ENCODE peak calls at places on chromosomes 4 and X, in four cellular contexts. One of them, this sample, is unnamed.

GRCh38 chr4:186149872-186150271 is 41.5 kb upstream of the CYP4V2 start:
- DNase-seq in tibial nerve: peak
- DNase-seq in fibroblast of mammary gland: peak
- DNase-seq in stomach: peak
- DNase-seq in this sample: peak

GRCh38 chrX:30060718-30061117 is 154.6 kb upstream of the MAGEB2 start:
- DNase-seq in tibial nerve: no peak
- DNase-seq in fibroblast of mammary gland: peak
- DNase-seq in stomach: no peak
- DNase-seq in this sample: peak

GRCh38 chr4:24557036-24558022 is 27.0 kb downstream of the DHX15 start:
- DNase-seq in tibial nerve: no peak
- DNase-seq in fibroblast of mammary gland: peak
- DNase-seq in stomach: no peak
- DNase-seq in this sample: peak

GRCh38 chrX:154373340-154374306 is 811 bp downstream of the FLNA start:
- DNase-seq in tibial nerve: peak
- DNase-seq in fibroblast of mammary gland: peak
- DNase-seq in stomach: peak
- DNase-seq in this sample: peak

GRCh38 chrX:119512145-119512800 is 44.0 kb downstream of the SLC25A5 start:
- DNase-seq in tibial nerve: no peak
- DNase-seq in fibroblast of mammary gland: peak
- DNase-seq in stomach: peak
- DNase-seq in this sample: peak

GRCh38 chr4:71094201-71094600 is 100.8 kb downstream of the DCK start:
- DNase-seq in tibial nerve: no peak
- DNase-seq in fibroblast of mammary gland: no peak
- DNase-seq in stomach: no peak
- DNase-seq in this sample: no peak

GRCh38 chrX:86148024-86148511 is at the start of gene DACH2:
- DNase-seq in tibial nerve: peak
- DNase-seq in fibroblast of mammary gland: peak
- DNase-seq in stomach: peak
- DNase-seq in this sample: peak

GRCh38 chr4:185730387-185730786 is 81.6 kb downstream of the SORBS2 start:
- DNase-seq in tibial nerve: no peak
- DNase-seq in fibroblast of mammary gland: peak
- DNase-seq in stomach: no peak
- DNase-seq in this sample: peak

GRCh38 chrX:24241822-24242648 is 71.8 kb downstream of the SUPT20HL2 start:
- DNase-seq in tibial nerve: no peak
- DNase-seq in fibroblast of mammary gland: peak
- DNase-seq in stomach: no peak
- DNase-seq in this sample: peak

GRCh38 chrX:38839269-38839668 is 38.0 kb downstream of the MID1IP1 start:
- DNase-seq in tibial nerve: no peak
- DNase-seq in fibroblast of mammary gland: no peak
- DNase-seq in stomach: no peak
- DNase-seq in this sample: no peak

DNA sequence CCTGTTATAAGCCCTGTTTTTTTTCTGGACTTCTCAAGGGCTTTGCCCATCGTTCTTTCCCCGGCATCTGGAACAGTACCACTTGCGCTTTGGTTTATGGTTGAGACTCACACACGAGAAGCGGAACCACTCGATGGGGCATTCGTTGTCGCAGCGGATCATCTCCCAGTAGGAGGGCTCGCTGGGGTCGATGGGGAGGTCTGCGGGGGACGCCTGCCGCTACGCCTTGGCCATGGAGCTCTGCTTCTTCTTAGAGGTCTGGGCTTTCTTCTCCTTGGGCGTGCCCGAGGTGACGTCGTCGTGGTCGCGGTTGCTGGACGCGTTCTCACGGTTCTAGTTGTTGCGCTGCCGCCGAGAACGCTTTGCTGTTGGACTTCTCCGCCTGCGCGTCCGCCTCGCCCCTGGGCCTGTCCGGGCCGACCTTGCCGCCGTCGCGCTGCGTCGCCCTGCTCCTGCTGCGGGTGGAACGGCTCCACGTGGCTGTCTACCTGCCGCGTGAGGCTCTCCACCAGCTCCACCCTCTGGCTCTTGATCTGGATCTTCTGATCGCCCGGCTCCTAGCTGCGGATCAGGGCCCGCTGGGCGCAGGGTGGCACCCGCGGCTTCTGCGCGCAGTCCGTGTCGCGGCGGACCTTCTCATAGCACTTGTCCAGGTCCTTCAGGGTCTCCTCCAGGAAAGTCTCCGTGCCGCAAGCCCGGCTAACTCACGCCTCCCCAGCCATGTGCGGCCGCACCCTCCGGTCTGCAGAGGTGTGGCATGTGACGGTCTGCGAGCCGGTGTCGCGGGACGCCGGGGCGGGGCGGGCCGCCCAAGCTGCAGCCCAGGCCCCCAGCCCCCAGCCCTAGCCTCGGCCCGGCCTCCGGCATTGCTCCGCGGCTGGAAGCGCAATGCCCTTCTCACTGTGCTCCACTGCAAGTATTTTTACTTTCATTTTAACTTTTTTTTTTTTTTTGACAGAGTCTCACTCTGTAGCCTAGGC is 40.5 kb upstream of the OGT start:
- DNase-seq in tibial nerve: peak
- DNase-seq in fibroblast of mammary gland: peak
- DNase-seq in stomach: peak
- DNase-seq in this sample: no peak
- H3K4me3 ChIP-seq in tibial nerve: peak
- H3K4me3 ChIP-seq in fibroblast of mammary gland: peak
- H3K4me3 ChIP-seq in stomach: peak
- H3K4me3 ChIP-seq in this sample: no peak

GRCh38 chrX:101931104-101931493 is 728 bp downstream of the ZMAT1 start:
- DNase-seq in tibial nerve: no peak
- DNase-seq in fibroblast of mammary gland: no peak
- DNase-seq in stomach: no peak
- DNase-seq in this sample: no peak
- H3K4me3 ChIP-seq in tibial nerve: peak
- H3K4me3 ChIP-seq in fibroblast of mammary gland: no peak
- H3K4me3 ChIP-seq in stomach: peak
- H3K4me3 ChIP-seq in this sample: peak

GRCh38 chr4:87005690-87006461 is 71.1 kb downstream of the AFF1 start:
- DNase-seq in tibial nerve: no peak
- DNase-seq in fibroblast of mammary gland: no peak
- DNase-seq in stomach: no peak
- DNase-seq in this sample: no peak

GRCh38 chr4:87007345-87008181 is 72.8 kb downstream of the AFF1 start:
- DNase-seq in tibial nerve: peak
- DNase-seq in fibroblast of mammary gland: peak
- DNase-seq in stomach: peak
- DNase-seq in this sample: peak

GRCh38 chr4:87003266-87003665 is 68.5 kb downstream of the AFF1 start:
- DNase-seq in tibial nerve: no peak
- DNase-seq in fibroblast of mammary gland: no peak
- DNase-seq in stomach: no peak
- DNase-seq in this sample: no peak

GRCh38 chr4:87006531-87007344 is 71.9 kb downstream of the AFF1 start:
- DNase-seq in tibial nerve: peak
- DNase-seq in fibroblast of mammary gland: peak
- DNase-seq in stomach: peak
- DNase-seq in this sample: peak

DNA sequence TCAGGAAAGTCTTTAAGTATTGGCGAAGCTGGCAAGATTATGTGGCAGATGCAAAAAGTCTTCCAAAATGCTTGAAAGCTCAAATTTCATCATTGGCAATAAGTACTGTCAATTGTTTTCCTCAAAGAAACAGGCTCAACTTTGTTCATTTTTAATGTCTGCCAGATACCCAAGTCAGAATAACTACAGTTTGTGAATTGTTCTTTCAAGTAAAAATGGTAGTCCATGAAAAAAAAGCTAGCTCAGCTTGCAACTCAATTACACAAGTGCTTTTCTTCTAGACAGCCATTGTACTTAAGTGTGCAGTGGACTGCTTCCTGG is 70.5 kb downstream of the AFF1 start:
- DNase-seq in tibial nerve: no peak
- DNase-seq in fibroblast of mammary gland: no peak
- DNase-seq in stomach: no peak
- DNase-seq in this sample: no peak
- H3K4me3 ChIP-seq in tibial nerve: peak
- H3K4me3 ChIP-seq in fibroblast of mammary gland: no peak
- H3K4me3 ChIP-seq in stomach: no peak
- H3K4me3 ChIP-seq in this sample: no peak

GRCh38 chr4:86043755-86044592 is 315.9 kb downstream of the MAPK10 start:
- DNase-seq in tibial nerve: no peak
- DNase-seq in fibroblast of mammary gland: peak
- DNase-seq in stomach: no peak
- DNase-seq in this sample: peak
- H3K4me3 ChIP-seq in tibial nerve: no peak
- H3K4me3 ChIP-seq in fibroblast of mammary gland: no peak
- H3K4me3 ChIP-seq in stomach: no peak
- H3K4me3 ChIP-seq in this sample: no peak

DNA sequence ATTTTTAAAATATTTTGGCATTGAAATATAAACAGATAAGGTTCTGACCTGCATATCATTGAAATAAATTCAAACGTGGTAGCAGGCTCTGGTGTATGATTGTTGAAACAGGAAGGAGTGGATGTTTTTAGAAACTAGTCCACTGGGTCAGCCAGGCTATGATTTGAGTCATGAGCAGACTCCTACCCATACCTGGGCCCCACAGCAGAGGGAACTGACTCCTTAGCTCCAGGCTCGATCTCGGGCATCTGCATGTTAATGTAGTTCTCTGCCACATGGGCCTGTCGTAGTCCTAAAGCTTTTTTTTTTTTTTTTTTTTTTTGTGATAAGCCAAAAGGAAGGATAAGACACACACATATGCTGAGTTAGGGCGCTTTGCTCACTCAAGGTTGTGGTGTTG is 27.1 kb downstream of the OFD1 start:
- DNase-seq in tibial nerve: no peak
- DNase-seq in fibroblast of mammary gland: peak
- DNase-seq in stomach: no peak
- DNase-seq in this sample: peak
- H3K4me3 ChIP-seq in tibial nerve: no peak
- H3K4me3 ChIP-seq in fibroblast of mammary gland: no peak
- H3K4me3 ChIP-seq in stomach: no peak
- H3K4me3 ChIP-seq in this sample: no peak